ENCODE peak calls at places on chromosomes 1 and 21, in ten cellular contexts. Q is B cell; B is GM10248; A is ovary; Y is chondrocyte; L is omental fat pad; T is neural progenitor cell; Z is glutamatergic neuron; I is CD4-positive, alpha-beta T cell; V is Calu3. X is an unnamed sample.

GRCh38 chr1:23376890-23377811 is 7.5 kb upstream of the ZNF436 start:
- DNase-seq in I (no peak), L (no peak), Z (no peak), B (no peak), Y (no peak), Q (no peak), A (no peak), T (peak), V (peak), X (no peak)

GRCh38 chr21:33908760-33909159 is 6.8 kb downstream of the ATP5PO start:
- DNase-seq in B (no peak), T (no peak), Q (no peak), Y (no peak), A (no peak), L (no peak), I (no peak), Z (no peak), V (no peak), X (no peak)

GRCh38 chr1:15440357-15440756 is 2.1 kb downstream of the CTRC start:
- DNase-seq in A (no peak), Q (no peak), I (no peak), T (no peak), V (no peak), L (no peak), Y (peak), B (no peak), Z (no peak), X (no peak)

GRCh38 chr1:218874313-218874712 is 299.4 kb upstream of the LYPLAL1 start:
- DNase-seq in B (no peak), L (no peak), Q (no peak), A (no peak), Y (no peak), Z (no peak), I (no peak), V (peak), T (no peak), X (no peak)

GRCh38 chr1:231395996-231396385 is 26.1 kb downstream of the EGLN1 start:
- DNase-seq in A (no peak), I (no peak), V (no peak), Z (no peak), Q (no peak), B (no peak), L (no peak), Y (no peak), T (no peak), X (no peak)

GRCh38 chr1:106290805-106291537 is 765.5 kb upstream of the PRMT6 start:
- DNase-seq in Y (no peak), B (no peak), I (no peak), L (no peak), Q (no peak), V (no peak), A (peak), Z (no peak), T (no peak), X (no peak)

GRCh38 chr21:42003051-42003461 is 7.1 kb downstream of the ZBTB21 start:
- DNase-seq in Q (no peak), I (no peak), A (no peak), B (no peak), Z (no peak), Y (no peak), V (no peak), L (no peak), T (no peak), X (peak)

GRCh38 chr1:183027791-183028190 is 4.6 kb downstream of the LAMC1 start:
- DNase-seq in I (no peak), B (no peak), L (no peak), T (no peak), Z (no peak), Y (no peak), A (no peak), V (no peak), Q (no peak), X (no peak)

GRCh38 chr1:98053471-98054366 is 132.9 kb upstream of the DPYD start:
- DNase-seq in V (peak), L (no peak), T (peak), Y (peak), I (peak), B (peak), Q (peak), A (peak), Z (peak), X (peak)
- TF ChIP-seq CTCF in V (peak), L (peak), T (peak), Y (peak), I (peak), B (peak), Q (peak), A (peak), Z (peak), X (peak)

DNA sequence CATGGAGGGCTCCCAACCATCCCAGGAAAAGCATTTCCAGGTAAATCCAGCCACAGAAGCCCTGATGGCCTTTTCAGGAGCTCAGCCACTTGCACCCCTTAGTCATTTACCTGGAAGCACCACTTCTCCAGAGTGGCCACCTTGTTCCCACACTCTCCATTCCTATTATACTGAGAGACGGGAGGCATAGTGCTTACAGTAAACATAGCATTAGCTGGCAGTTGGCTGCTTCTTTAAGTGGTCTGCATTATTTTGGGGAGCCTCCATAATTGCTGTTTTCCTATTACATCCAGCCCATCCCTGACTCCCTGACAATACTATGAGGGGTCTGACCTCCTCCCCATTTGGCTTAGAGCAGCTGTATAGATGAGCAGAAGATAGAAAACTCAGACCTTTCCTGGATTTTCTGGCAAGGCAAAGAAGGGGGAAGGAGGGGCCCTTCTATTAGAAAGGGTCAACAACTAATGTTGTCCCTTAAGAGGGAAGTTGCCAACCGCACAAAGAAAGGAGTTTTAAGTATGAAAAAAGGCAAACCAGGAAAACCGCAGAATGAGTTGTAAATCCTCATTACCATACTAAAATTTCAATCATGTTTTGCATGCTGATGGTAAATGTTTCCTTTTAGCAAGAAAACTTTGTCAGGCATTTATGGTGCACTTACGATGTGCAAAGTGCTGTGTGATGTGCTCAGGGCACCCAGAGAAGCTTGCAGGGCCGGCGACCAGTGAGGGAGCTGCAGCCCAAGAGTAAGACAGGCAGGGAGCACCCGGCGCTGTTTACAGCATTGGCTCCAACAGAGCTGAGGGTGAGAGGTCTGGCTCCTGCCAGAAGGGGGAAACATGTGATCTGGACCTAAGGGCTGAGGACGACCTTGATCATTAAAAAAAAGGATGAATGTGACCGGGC is 167.3 kb downstream of the ZZZ3 start:
- DNase-seq in A (no peak), L (no peak), T (peak), Y (no peak), B (no peak), Z (peak), I (no peak), V (no peak), Q (no peak), X (no peak)
- TF ChIP-seq CTCF in A (no peak), L (no peak), T (peak), Y (peak), B (no peak), Z (no peak), I (no peak), V (no peak), Q (no peak), X (no peak)

DNA sequence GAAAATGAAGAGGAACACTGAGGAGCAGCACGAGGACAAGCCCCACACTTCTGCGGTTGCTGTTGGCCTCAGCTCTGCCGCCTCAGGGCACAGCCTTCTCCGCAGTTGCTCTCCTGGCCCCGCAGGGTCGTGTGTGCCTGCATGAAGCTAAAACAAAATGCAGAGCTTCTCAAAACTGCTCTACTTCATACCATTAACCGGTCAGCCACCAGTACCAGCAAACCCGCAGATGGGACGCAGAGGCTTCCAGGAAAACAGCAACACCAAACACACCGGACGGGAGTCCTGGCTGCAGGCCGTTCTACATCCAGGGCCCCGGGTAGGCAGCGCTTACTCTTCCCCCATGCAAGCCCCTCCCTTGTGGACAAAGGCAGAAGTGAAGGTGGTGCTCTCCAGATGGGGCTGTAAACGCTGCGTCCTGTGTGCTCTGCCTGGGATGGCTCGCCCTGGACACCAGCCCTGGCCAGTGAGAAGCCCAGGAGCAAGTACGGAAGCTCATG is 7.1 kb upstream of the C1orf159 start:
- DNase-seq in A (no peak), Y (peak), Z (no peak), L (no peak), Q (peak), B (no peak), T (no peak), V (no peak), I (no peak), X (no peak)
- TF ChIP-seq CTCF in A (no peak), Y (no peak), Z (peak), L (no peak), Q (no peak), B (no peak), T (no peak), V (no peak), I (no peak), X (no peak)

GRCh38 chr1:70256664-70257063 is 35.5 kb downstream of the SRSF11 start:
- DNase-seq in T (no peak), A (no peak), V (no peak), B (no peak), L (no peak), I (no peak), Y (no peak), Z (no peak), Q (no peak), X (peak)
- TF ChIP-seq CTCF in T (no peak), A (no peak), V (no peak), B (no peak), L (no peak), I (no peak), Y (no peak), Z (no peak), Q (no peak), X (no peak)